ENCODE peak calls at places on chromosomes 13 and 19, in nine cellular contexts. G is breast epithelium, X is thyroid gland, F is AG04450, U is osteoblast, K is fibroblast of lung, M is BJ, L is foreskin fibroblast, E is BE2C. V is an unnamed sample.
A peak's percentile ranks its signal among the peaks of the same experiment; 100 is the strongest.

GRCh38 chr19:5306531-5306930 is 34.1 kb downstream of the PTPRS start:
- DNase-seq in E (no peak), K (no peak), F (no peak), M (no peak), L (no peak), U (no peak), G (no peak), X (no peak), V (no peak)

GRCh38 chr19:45123440-45123850 is 30.5 kb downstream of the PPP1R37 start:
- DNase-seq in G (peak; percentile 78), F (no peak), X (peak; percentile 85), M (no peak), K (no peak), L (peak; percentile 30), U (peak; percentile 21), E (no peak), V (no peak)

GRCh38 chr13:110807546-110807945 is 94.0 kb downstream of the ING1 start:
- DNase-seq in K (no peak), M (no peak), F (no peak), E (no peak), X (no peak), L (no peak), U (no peak), G (no peak), V (no peak)

GRCh38 chr13:99316657-99317244 is 9.6 kb upstream of the GPR183 start:
- DNase-seq in F (no peak), U (no peak), K (no peak), G (no peak), E (no peak), X (no peak), M (no peak), L (no peak), V (no peak)

GRCh38 chr13:65336916-65337315 is 1893.2 kb downstream of the PCDH9 start:
- DNase-seq in F (peak; percentile 32), M (no peak), L (peak; percentile 1), X (no peak), E (no peak), G (no peak), U (no peak), K (peak; percentile 95), V (peak; percentile 5)

GRCh38 chr19:1549332-1549945 is 18.7 kb downstream of the MEX3D start:
- DNase-seq in L (no peak), U (no peak), M (no peak), G (no peak), X (no peak), F (no peak), E (no peak), K (no peak), V (no peak)

GRCh38 chr19:35038623-35039512 is 2.7 kb upstream of the HPN start:
- DNase-seq in E (no peak), L (peak; percentile 57), M (no peak), K (peak; percentile 34), F (no peak), G (no peak), X (no peak), U (peak; percentile 79), V (no peak)

GRCh38 chr19:34180273-34180672 is 8.0 kb downstream of the LSM14A start:
- DNase-seq in U (no peak), X (no peak), K (no peak), G (no peak), L (no peak), M (no peak), E (no peak), F (no peak), V (no peak)

GRCh38 chr19:14167013-14167593 is 30.7 kb upstream of the ASF1B start:
- DNase-seq in G (no peak), U (peak; percentile 52), L (no peak), F (no peak), K (no peak), X (no peak), E (no peak), M (no peak), V (no peak)

GRCh38 chr19:46691948-46692347 is 25.0 kb downstream of the PRKD2 start:
- DNase-seq in G (no peak), L (no peak), M (no peak), F (no peak), E (no peak), U (no peak), K (no peak), X (no peak), V (no peak)

GRCh38 chr19:38682872-38683392 is 35.5 kb downstream of the ACTN4 start:
- DNase-seq in K (no peak), G (no peak), M (no peak), E (no peak), U (peak; percentile 29), L (no peak), F (no peak), X (peak; percentile 60), V (no peak)

GRCh38 chr19:38683393-38684077 is 36.1 kb downstream of the ACTN4 start:
- DNase-seq in G (peak; percentile 97), L (peak; percentile 91), F (no peak), U (peak; percentile 93), M (no peak), E (peak; percentile 46), K (peak; percentile 77), X (peak; percentile 99), V (peak; percentile 88)

GRCh38 chr19:38684862-38685665 is 37.6 kb downstream of the ACTN4 start:
- DNase-seq in U (peak; percentile 46), K (no peak), F (no peak), E (no peak), X (no peak), M (no peak), G (no peak), L (no peak), V (no peak)

GRCh38 chr19:38685666-38686529 is 38.4 kb downstream of the ACTN4 start:
- DNase-seq in K (peak; percentile 67), X (peak; percentile 50), E (no peak), U (peak; percentile 86), F (no peak), M (no peak), G (no peak), L (peak; percentile 68), V (peak; percentile 83)

DNA sequence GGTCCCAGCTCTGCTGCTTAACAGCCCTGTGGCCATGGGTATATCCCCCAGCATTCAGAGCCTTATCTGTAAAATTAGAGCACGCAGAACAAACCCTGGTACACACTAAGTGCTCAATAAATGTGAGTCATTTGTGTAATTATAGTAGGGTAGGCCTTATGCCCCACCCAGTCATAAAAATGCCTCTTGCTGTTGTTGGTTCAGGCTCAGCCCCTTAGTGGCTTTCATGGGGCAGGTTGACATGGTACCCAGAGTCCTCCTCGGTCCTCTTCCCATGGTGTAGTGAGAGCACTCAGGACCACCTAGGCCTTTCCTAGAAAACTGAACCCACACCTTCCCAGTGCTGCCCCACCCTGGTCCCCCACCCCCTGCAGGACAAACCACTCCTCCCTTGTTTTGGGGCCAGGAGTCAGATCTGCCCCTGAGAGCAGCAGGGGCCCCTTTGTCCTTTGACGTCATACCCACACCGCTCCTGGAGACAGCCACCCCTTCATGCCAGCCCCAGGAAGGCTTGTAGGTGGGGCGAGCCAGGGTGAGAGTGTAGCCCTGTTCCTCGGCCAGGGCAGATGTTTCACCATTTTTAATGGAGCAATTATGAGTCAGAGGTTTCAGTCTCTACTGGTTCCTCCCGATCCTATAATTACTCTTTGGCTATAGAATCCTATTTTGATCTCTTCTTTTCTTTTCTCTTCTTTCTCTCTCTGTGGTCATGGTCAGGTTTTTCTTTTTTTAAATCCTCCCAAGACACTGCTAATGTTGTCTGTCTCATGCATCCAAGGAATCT is 36.8 kb downstream of the ACTN4 start:
- DNase-seq in L (peak; percentile 95), E (no peak), K (peak; percentile 95), M (peak; percentile 74), X (peak; percentile 42), F (no peak), U (peak; percentile 93), G (peak; percentile 78), V (peak; percentile 95)
- TF ChIP-seq CTCF in L (no peak), E (no peak), K (no peak), M (peak; percentile 8), X (no peak), F (no peak), U (no peak), G (no peak), V (no peak)

DNA sequence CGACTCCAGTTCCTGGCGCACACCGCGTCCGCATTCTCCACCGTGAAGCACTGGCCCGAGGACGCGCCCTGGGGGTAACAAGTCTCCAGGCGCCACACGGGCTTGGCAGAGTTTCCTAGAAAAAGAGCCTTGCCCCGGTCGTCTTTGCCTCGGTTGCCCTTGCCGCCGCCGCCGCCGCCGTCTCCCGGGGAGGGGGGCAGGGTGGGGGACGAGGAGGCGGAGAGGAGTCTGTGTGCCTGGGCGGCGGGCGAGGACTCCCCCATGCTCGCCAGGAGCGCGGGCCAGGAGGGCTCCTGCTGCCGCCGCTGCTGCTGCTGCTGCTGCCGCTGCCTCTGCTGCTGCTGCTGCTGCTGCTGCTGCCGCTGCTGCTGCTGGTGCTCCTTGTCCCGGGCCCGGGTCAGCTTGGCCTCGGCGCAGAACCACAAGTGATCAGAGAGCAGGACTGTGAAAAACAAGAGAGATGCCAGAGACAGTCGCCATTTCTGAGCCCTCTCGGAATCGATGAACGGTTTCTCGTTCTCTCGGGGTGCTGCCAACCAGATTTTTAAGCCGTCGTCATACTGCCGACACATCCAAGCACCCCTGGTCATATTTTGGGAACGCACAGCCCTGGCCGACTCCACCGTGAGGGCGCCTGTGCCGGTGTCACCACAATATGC is 349.2 kb downstream of the LIG4 start:
- DNase-seq in L (peak; percentile 26), E (peak; percentile 77), M (no peak), F (no peak), G (no peak), X (peak; percentile 28), U (peak; percentile 93), K (no peak), V (no peak)
- H3K4me3 ChIP-seq in L (peak overlapping the region; percentile 43), E (peak overlapping the region; percentile 97), M (peak overlapping the region; percentile 40), F (peak overlapping the region; percentile 79), G (peak overlapping the region; percentile 60), X (peak overlapping the region; percentile 12), U (peak overlapping the region; percentile 81), K (peak overlapping the region; percentile 29), V (peak overlapping the region; percentile 66)

DNA sequence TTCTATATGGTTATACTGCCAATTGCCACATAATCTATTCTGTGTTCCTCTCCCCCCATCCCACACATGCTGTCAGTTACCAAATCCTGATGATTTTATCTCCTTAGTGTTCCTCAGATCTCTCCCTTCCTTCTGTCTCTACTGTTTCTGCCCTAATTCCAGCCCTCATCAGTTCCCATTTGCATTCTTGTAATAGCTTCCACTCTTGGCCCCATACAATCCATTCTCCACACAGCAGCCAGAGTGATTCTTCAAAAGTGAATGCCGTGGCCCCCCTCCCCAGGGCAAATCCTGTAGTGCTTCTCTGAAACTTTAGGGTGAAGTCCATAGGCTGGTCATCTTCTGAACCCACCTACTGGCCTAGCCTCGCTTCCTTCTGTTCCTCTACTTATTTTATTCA is 114.4 kb downstream of the ZAR1L start:
- DNase-seq in K (no peak), U (no peak), E (no peak), M (no peak), G (no peak), X (no peak), L (no peak), F (no peak), V (peak; percentile 11)
- TF ChIP-seq CTCF in K (no peak), U (no peak), E (no peak), M (no peak), G (no peak), X (no peak), L (no peak), F (no peak), V (no peak)

DNA sequence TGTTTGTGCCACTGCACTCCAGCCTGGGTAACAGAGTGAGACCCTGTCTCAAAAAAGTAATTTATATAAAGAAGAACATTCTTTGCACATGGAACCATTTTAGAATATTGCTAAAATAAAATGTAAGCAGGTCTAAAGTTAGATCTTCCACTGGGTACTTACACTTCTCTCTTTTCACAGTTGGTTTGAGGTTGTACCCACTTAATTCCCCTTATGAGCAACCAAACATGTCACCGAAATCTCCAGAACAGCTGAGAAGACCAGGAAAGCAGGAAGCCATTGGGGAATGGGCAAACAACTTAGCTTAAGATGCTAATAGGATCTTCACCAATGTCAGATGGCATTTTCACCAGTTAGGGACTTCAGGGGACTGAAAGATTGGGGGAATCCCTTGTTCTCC is 18.8 kb downstream of the NLRP4 start:
- DNase-seq in G (no peak), M (no peak), X (no peak), L (no peak), E (no peak), U (peak; percentile 46), F (no peak), K (no peak), V (no peak)
- H3K4me3 ChIP-seq in G (no peak overlapping the region), M (no peak overlapping the region), X (no peak overlapping the region), L (no peak overlapping the region), E (no peak overlapping the region), U (no peak overlapping the region), F (no peak overlapping the region), K (no peak overlapping the region), V (no peak overlapping the region)